ENCODE peak calls at places on chromosome 14, in six cellular contexts. E is cardiac fibroblast, W is RPMI7951, N is thyroid gland, T is caudate nucleus, P is HuH-7.5. U is an unnamed sample.

GRCh38 chr14:94110552-94111181 is at the start of gene IFI27:
- DNase-seq in E (peak), N (no peak), T (no peak), P (no peak), W (peak), U (no peak)

GRCh38 chr14:61502459-61503093 is 181.2 kb downstream of the PRKCH start:
- DNase-seq in E (no peak), P (no peak), N (no peak), W (no peak), T (no peak), U (no peak)

GRCh38 chr14:104561124-104561531 is 18.4 kb upstream of the C14orf180 start:
- DNase-seq in E (no peak), P (no peak), T (no peak), W (no peak), N (peak), U (no peak)

GRCh38 chr14:21557084-21557901 is 22.6 kb downstream of the OR10G3 start:
- DNase-seq in N (peak), W (peak), P (peak), E (peak), T (peak), U (peak)

GRCh38 chr14:105165134-105165704 is 3.4 kb downstream of the JAG2 start:
- DNase-seq in N (no peak), P (no peak), E (no peak), W (no peak), T (no peak), U (no peak)

GRCh38 chr14:60553855-60554254 is 44.9 kb downstream of the SIX6 start:
- DNase-seq in N (no peak), W (no peak), E (no peak), P (no peak), T (no peak), U (no peak)

GRCh38 chr14:55707365-55707804 is 127.4 kb downstream of the KTN1 start:
- DNase-seq in P (no peak), E (peak), W (peak), N (no peak), T (no peak), U (no peak)

GRCh38 chr14:33958616-33959226 is 7.8 kb upstream of the EGLN3 start:
- DNase-seq in N (no peak), E (no peak), P (no peak), T (no peak), W (no peak), U (no peak)

GRCh38 chr14:64504897-64505771 is 564 bp downstream of the ZBTB1 start:
- DNase-seq in W (peak), E (peak), N (peak), T (peak), P (peak), U (peak)

GRCh38 chr14:57871487-57872080 is 5.7 kb upstream of the SLC35F4 start:
- DNase-seq in E (peak), T (no peak), P (no peak), W (peak), N (peak), U (peak)

GRCh38 chr14:89576960-89577359 is 159.9 kb upstream of the FOXN3 start:
- DNase-seq in W (no peak), P (no peak), E (no peak), T (no peak), N (no peak), U (no peak)

GRCh38 chr14:101058571-101058970 is 155.0 kb upstream of the RTL1 start:
- DNase-seq in P (no peak), W (peak), E (peak), T (no peak), N (no peak), U (no peak)

GRCh38 chr14:64960762-64961276 is 11.3 kb downstream of the RAB15 start:
- DNase-seq in E (no peak), N (peak), P (peak), W (no peak), T (no peak), U (no peak)

GRCh38 chr14:69261761-69262331 is 1.9 kb downstream of the GALNT16 start:
- DNase-seq in W (no peak), E (no peak), N (no peak), T (no peak), P (peak), U (no peak)

U was measured in HAP-1.